ENCODE peak calls at places on chromosome 11, in eight cellular contexts. W is HFF-Myc, J is IMR-90, Z is adrenal gland, T is astrocyte of the spinal cord, B is AG04450, G is SK-N-SH, A is astrocyte of the cerebellum. P is an unnamed sample.
A peak's percentile ranks its signal among the peaks of the same experiment; 100 is the strongest.

GRCh38 chr11:7600205-7600775 is 73.0 kb downstream of the CYB5R2 start:
- DNase-seq in W (no peak), J (peak; percentile 78), Z (no peak), T (no peak), B (peak; percentile 42), G (no peak), A (no peak), P (no peak)

GRCh38 chr11:92728628-92729027 is 240.8 kb upstream of the MTNR1B start:
- DNase-seq in W (no peak), J (no peak), Z (no peak), T (no peak), B (no peak), G (no peak), A (no peak), P (no peak)

GRCh38 chr11:98940913-98941312 is 79.8 kb upstream of the CNTN5 start:
- DNase-seq in W (no peak), J (no peak), Z (no peak), T (no peak), B (no peak), G (no peak), A (no peak), P (no peak)

GRCh38 chr11:100681064-100681502 is 6.0 kb upstream of the ARHGAP42 start:
- DNase-seq in W (no peak), J (peak; percentile 34), Z (no peak), T (peak; percentile 73), B (no peak), G (no peak), A (no peak), P (no peak)

GRCh38 chr11:665062-665706 is 28.1 kb downstream of the DRD4 start:
- DNase-seq in W (no peak), J (no peak), Z (no peak), T (no peak), B (no peak), G (no peak), A (no peak), P (no peak)

GRCh38 chr11:74154621-74155281 is 16.1 kb downstream of the C2CD3 start:
- DNase-seq in W (no peak), J (no peak), Z (no peak), T (peak; percentile 29), B (no peak), G (no peak), A (no peak), P (no peak)

GRCh38 chr11:8080674-8081590 is at the start of gene TUB:
- DNase-seq in W (no peak), J (no peak), Z (peak; percentile 49), T (no peak), B (no peak), G (peak; percentile 97), A (no peak), P (no peak)

GRCh38 chr11:126596474-126596873 is 241.0 kb downstream of the ST3GAL4 start:
- DNase-seq in W (no peak), J (no peak), Z (no peak), T (no peak), B (no peak), G (no peak), A (no peak), P (no peak)

GRCh38 chr11:8733847-8734246 is 51.3 kb downstream of the RPL27A start:
- DNase-seq in W (no peak), J (no peak), Z (no peak), T (no peak), B (no peak), G (no peak), A (no peak), P (no peak)

GRCh38 chr11:106160494-106160893 is 83.0 kb downstream of the AASDHPPT start:
- DNase-seq in W (no peak), J (no peak), Z (no peak), T (no peak), B (no peak), G (no peak), A (no peak), P (no peak)

GRCh38 chr11:68447015-68447801 is 13.3 kb upstream of the PPP6R3 start:
- DNase-seq in W (no peak), J (peak; percentile 51), Z (peak; percentile 81), T (peak; percentile 58), B (no peak), G (peak; percentile 92), A (peak; percentile 26), P (no peak)

GRCh38 chr11:32932196-32932595 is 39.6 kb downstream of the QSER1 start:
- DNase-seq in W (no peak), J (no peak), Z (no peak), T (no peak), B (no peak), G (no peak), A (no peak), P (no peak)
- TF ChIP-seq CTCF in W (no peak), J (no peak), Z (no peak), T (no peak), B (no peak), G (no peak), A (no peak), P (no peak)

DNA sequence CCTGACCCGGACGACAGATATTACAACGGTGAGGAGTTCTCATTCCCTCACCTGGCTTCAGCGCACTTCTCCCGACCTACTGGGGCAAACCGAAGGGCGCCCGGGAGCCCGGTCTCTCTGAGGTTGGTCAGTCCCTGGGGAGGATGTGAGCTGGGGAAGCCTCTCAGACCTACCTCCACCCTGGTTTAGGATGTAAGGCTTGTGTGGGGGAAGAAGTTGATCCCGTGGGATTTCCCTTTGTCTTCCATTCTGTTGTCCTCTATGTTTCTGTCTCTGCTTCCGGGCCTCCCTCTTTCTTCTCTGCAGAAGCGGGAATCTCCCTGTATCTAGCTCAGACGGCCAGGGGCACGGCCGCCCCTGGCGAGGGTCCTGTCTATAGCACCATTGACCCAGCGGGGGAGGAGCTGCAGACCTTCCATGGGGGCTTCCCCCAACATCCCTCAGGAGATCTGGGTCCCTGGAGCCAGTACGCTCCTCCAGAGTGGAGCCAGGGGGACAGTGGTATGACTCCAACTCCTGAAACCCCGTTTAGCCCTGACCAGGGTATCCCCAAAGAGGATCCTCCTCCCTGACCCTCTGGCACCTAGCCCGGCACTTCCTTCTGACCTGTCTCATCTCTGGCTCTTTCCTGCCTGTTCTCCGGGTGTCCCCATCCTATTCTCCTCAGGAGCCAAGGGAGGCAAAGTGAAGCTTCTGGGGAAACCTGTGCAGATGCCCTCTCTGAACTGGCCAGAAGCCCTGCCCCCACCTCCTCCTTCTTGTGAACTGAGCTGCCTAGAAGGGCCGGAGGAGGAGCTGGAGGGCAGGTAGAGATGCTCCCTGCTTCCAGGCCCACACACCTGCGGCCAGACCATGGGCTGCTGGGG is 12.6 kb downstream of the ROBO3 start:
- DNase-seq in W (no peak), J (no peak), Z (no peak), T (no peak), B (no peak), G (no peak), A (no peak), P (no peak)
- H3K4me3 ChIP-seq in W (peak overlapping the region; percentile 55), J (peak overlapping the region; percentile 58), Z (no peak overlapping the region), T (peak overlapping the region; percentile 54), B (peak overlapping the region; percentile 73), G (peak overlapping the region; percentile 80), A (peak overlapping the region; percentile 56), P (no peak overlapping the region)

DNA sequence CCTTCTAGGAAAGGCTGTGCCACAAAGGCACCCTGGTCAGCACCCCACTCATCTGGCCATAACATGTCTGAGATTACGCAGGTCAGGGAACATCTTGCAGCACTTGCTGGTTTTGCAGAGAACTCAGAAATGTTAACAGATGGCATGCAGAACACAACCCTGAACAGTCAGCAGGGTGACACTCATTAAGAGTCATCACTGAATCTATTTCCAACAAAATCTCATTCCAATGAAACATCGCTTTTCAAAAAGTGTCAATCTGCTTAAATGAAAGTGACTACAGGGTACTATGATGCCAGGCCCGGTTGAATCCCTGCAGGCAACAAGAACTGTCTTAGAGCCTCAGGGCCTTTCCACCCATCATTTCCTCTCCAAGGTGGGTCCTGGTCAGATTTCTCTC is 369.8 kb upstream of the CCDC90B start:
- DNase-seq in W (no peak), J (no peak), Z (no peak), T (no peak), B (no peak), G (no peak), A (no peak), P (no peak)
- TF ChIP-seq CTCF in W (no peak), J (no peak), Z (no peak), T (no peak), B (no peak), G (no peak), A (no peak), P (no peak)

DNA sequence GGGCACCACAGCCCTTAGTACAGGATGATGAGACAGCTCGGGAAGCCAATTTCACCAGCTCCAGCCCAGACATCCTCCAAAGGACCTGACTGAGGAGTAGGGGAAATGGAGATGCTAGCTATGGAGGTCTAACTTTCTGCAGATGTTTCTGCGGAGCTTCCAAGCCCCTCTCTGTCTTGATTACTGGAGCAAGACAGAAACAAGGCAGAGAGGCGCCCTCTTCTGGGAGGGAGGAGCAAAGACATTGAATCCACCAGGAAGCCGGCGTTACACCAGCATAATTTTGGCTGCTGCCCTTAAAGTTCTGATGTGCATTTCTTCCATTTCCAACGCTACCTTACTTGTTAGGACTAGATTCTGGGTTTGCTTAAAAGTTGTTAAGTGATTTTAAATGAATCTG is 107.3 kb upstream of the HSD17B12 start:
- DNase-seq in W (no peak), J (no peak), Z (no peak), T (no peak), B (no peak), G (peak; percentile 51), A (no peak), P (no peak)
- H3K4me3 ChIP-seq in W (no peak overlapping the region), J (no peak overlapping the region), Z (no peak overlapping the region), T (no peak overlapping the region), B (no peak overlapping the region), G (no peak overlapping the region), A (no peak overlapping the region), P (no peak overlapping the region)

GRCh38 chr11:63998558-63999348 is 12.5 kb downstream of the OTUB1 start:
- DNase-seq in W (no peak), J (no peak), Z (no peak), T (no peak), B (no peak), G (peak; percentile 52), A (no peak), P (no peak)
- TF ChIP-seq CTCF in W (no peak), J (no peak), Z (no peak), T (no peak), B (no peak), G (no peak), A (no peak), P (peak; percentile 1)

GRCh38 chr11:110349109-110349996 is 52.9 kb upstream of the RDX start:
- DNase-seq in W (no peak), J (no peak), Z (no peak), T (no peak), B (no peak), G (no peak), A (no peak), P (no peak)
- H3K4me3 ChIP-seq in W (no peak overlapping the region), J (no peak overlapping the region), Z (no peak overlapping the region), T (no peak overlapping the region), B (no peak overlapping the region), G (no peak overlapping the region), A (no peak overlapping the region), P (no peak overlapping the region)